ENCODE peak calls at places on chromosome 4, in five cellular contexts. O, A, F, W and B are unnamed samples.

GRCh38 chr4:23737571-23737970 is 152.3 kb downstream of the PPARGC1A start:
- DNase-seq in A (no peak), F (no peak), O (no peak), W (no peak), B (no peak)

GRCh38 chr4:4461850-4462249 is 74.9 kb downstream of the NSG1 start:
- DNase-seq in A (no peak), F (no peak), O (peak; percentile 55), W (no peak), B (peak; percentile 41)

GRCh38 chr4:152731997-152732396 is 47.5 kb downstream of the TIGD4 start:
- DNase-seq in F (no peak), A (no peak), W (no peak), O (no peak), B (no peak)

GRCh38 chr4:4856071-4857000 is 3.1 kb upstream of the MSX1 start:
- DNase-seq in W (no peak), F (peak; percentile 47), A (no peak), O (no peak), B (no peak)

GRCh38 chr4:143559757-143560147 is 46.2 kb downstream of the SMARCA5 start:
- DNase-seq in A (no peak), O (peak; percentile 2), F (peak; percentile 31), W (no peak), B (peak; percentile 6)

GRCh38 chr4:22268350-22269025 is 247.4 kb downstream of the ADGRA3 start:
- DNase-seq in O (no peak), A (no peak), W (no peak), F (no peak), B (no peak)

GRCh38 chr4:2441393-2442174 is 22.8 kb downstream of the CFAP99 start:
- DNase-seq in O (peak; percentile 72), A (no peak), F (no peak), W (peak; percentile 77), B (peak; percentile 58)

GRCh38 chr4:109125084-109125483 is 177.4 kb downstream of the COL25A1 start:
- DNase-seq in W (no peak), O (no peak), F (no peak), A (no peak), B (no peak)

GRCh38 chr4:147863808-147864472 is 132.1 kb downstream of the ARHGAP10 start:
- DNase-seq in F (no peak), W (no peak), A (no peak), O (no peak), B (no peak)

GRCh38 chr4:139214039-139214534 is 37.1 kb upstream of the ELF2 start:
- DNase-seq in A (no peak), W (no peak), O (no peak), F (peak; percentile 82), B (no peak)

GRCh38 chr4:93659629-93660028 is 168.9 kb upstream of the ATOH1 start:
- DNase-seq in W (no peak), A (no peak), O (no peak), F (no peak), B (no peak)

GRCh38 chr4:106266201-106266600 is 49.8 kb downstream of the TBCK start:
- DNase-seq in O (no peak), A (no peak), F (peak; percentile 4), W (no peak), B (no peak)

GRCh38 chr4:77817304-77818076 is 1.7 kb downstream of the CNOT6L start:
- DNase-seq in A (no peak), F (no peak), W (no peak), O (no peak), B (no peak)

GRCh38 chr4:10083861-10084641 is 32.5 kb downstream of the WDR1 start:
- DNase-seq in A (peak; percentile 13), W (peak; percentile 44), F (no peak), O (no peak), B (no peak)

GRCh38 chr4:7737752-7738457 is 201.8 kb downstream of the AFAP1 start:
- DNase-seq in W (peak; percentile 32), A (no peak), O (no peak), F (no peak), B (no peak)

GRCh38 chr4:978957-979701 is 5.8 kb upstream of the DGKQ start:
- DNase-seq in F (no peak), A (no peak), O (no peak), W (no peak), B (no peak)

GRCh38 chr4:54669831-54670230 is 12.1 kb downstream of the KIT start:
- DNase-seq in F (no peak), A (no peak), W (no peak), O (no peak), B (no peak)

GRCh38 chr4:82687531-82687930 is 111.1 kb downstream of the SCD5 start:
- DNase-seq in W (no peak), O (no peak), A (no peak), F (no peak), B (no peak)

GRCh38 chr4:41620594-41621256 is 82.8 kb downstream of the LIMCH1 start:
- DNase-seq in A (no peak), O (no peak), W (no peak), F (no peak), B (no peak)